ENCODE peak calls at places on chromosomes 12 and 14, in eight cellular contexts. One of them, this sample, is unnamed.

GRCh38 chr14:25056688-25057078 is 6.7 kb upstream of the STXBP6 start:
- DNase-seq in adipocyte: no peak
- DNase-seq in fibroblast of villous mesenchyme: no peak
- DNase-seq in right cardiac atrium: no peak
- DNase-seq in cardiac fibroblast: no peak
- DNase-seq in bronchial epithelial cell: no peak
- DNase-seq in heart left ventricle: no peak
- DNase-seq in foreskin fibroblast: peak
- DNase-seq in this sample: no peak

GRCh38 chr14:49479432-49479831 is 106.7 kb downstream of the RPS29 start:
- DNase-seq in adipocyte: no peak
- DNase-seq in fibroblast of villous mesenchyme: no peak
- DNase-seq in right cardiac atrium: no peak
- DNase-seq in cardiac fibroblast: no peak
- DNase-seq in bronchial epithelial cell: no peak
- DNase-seq in heart left ventricle: no peak
- DNase-seq in foreskin fibroblast: no peak
- DNase-seq in this sample: no peak

GRCh38 chr14:69574266-69574953 is at the start of gene CCDC177:
- DNase-seq in adipocyte: peak
- DNase-seq in fibroblast of villous mesenchyme: peak
- DNase-seq in right cardiac atrium: peak
- DNase-seq in cardiac fibroblast: peak
- DNase-seq in bronchial epithelial cell: peak
- DNase-seq in heart left ventricle: peak
- DNase-seq in foreskin fibroblast: peak
- DNase-seq in this sample: no peak

GRCh38 chr12:53061404-53062010 is 11.6 kb downstream of the TNS2 start:
- DNase-seq in adipocyte: no peak
- DNase-seq in fibroblast of villous mesenchyme: no peak
- DNase-seq in right cardiac atrium: peak
- DNase-seq in cardiac fibroblast: no peak
- DNase-seq in bronchial epithelial cell: peak
- DNase-seq in heart left ventricle: no peak
- DNase-seq in foreskin fibroblast: peak
- DNase-seq in this sample: no peak

GRCh38 chr12:108653082-108653516 is 19.4 kb upstream of the SELPLG start:
- DNase-seq in adipocyte: peak
- DNase-seq in fibroblast of villous mesenchyme: no peak
- DNase-seq in right cardiac atrium: no peak
- DNase-seq in cardiac fibroblast: no peak
- DNase-seq in bronchial epithelial cell: no peak
- DNase-seq in heart left ventricle: no peak
- DNase-seq in foreskin fibroblast: no peak
- DNase-seq in this sample: no peak

GRCh38 chr12:55930771-55931316 is at the start of gene DGKA:
- DNase-seq in adipocyte: peak
- DNase-seq in fibroblast of villous mesenchyme: peak
- DNase-seq in right cardiac atrium: peak
- DNase-seq in cardiac fibroblast: peak
- DNase-seq in bronchial epithelial cell: peak
- DNase-seq in heart left ventricle: no peak
- DNase-seq in foreskin fibroblast: peak
- DNase-seq in this sample: peak

GRCh38 chr12:124875803-124876132 is 12.1 kb upstream of the SCARB1 start:
- DNase-seq in adipocyte: no peak
- DNase-seq in fibroblast of villous mesenchyme: peak
- DNase-seq in right cardiac atrium: no peak
- DNase-seq in cardiac fibroblast: no peak
- DNase-seq in bronchial epithelial cell: no peak
- DNase-seq in heart left ventricle: no peak
- DNase-seq in foreskin fibroblast: no peak
- DNase-seq in this sample: no peak

GRCh38 chr12:113292091-113292490 is 42.8 kb downstream of the SLC8B1 start:
- DNase-seq in adipocyte: peak
- DNase-seq in fibroblast of villous mesenchyme: peak
- DNase-seq in right cardiac atrium: no peak
- DNase-seq in cardiac fibroblast: peak
- DNase-seq in bronchial epithelial cell: peak
- DNase-seq in heart left ventricle: no peak
- DNase-seq in foreskin fibroblast: peak
- DNase-seq in this sample: peak

GRCh38 chr14:91755560-91755959 is 23.7 kb upstream of the CATSPERB start:
- DNase-seq in adipocyte: peak
- DNase-seq in fibroblast of villous mesenchyme: peak
- DNase-seq in right cardiac atrium: no peak
- DNase-seq in cardiac fibroblast: peak
- DNase-seq in bronchial epithelial cell: peak
- DNase-seq in heart left ventricle: no peak
- DNase-seq in foreskin fibroblast: peak
- DNase-seq in this sample: no peak

GRCh38 chr12:117190210-117190781 is at the start of gene FBXO21:
- DNase-seq in adipocyte: peak
- DNase-seq in fibroblast of villous mesenchyme: peak
- DNase-seq in right cardiac atrium: peak
- DNase-seq in cardiac fibroblast: peak
- DNase-seq in bronchial epithelial cell: peak
- DNase-seq in heart left ventricle: peak
- DNase-seq in foreskin fibroblast: peak
- DNase-seq in this sample: peak

GRCh38 chr14:92400579-92401444 is 77.8 kb downstream of the SLC24A4 start:
- DNase-seq in adipocyte: no peak
- DNase-seq in fibroblast of villous mesenchyme: peak
- DNase-seq in right cardiac atrium: peak
- DNase-seq in cardiac fibroblast: peak
- DNase-seq in bronchial epithelial cell: peak
- DNase-seq in heart left ventricle: no peak
- DNase-seq in foreskin fibroblast: no peak
- DNase-seq in this sample: no peak

DNA sequence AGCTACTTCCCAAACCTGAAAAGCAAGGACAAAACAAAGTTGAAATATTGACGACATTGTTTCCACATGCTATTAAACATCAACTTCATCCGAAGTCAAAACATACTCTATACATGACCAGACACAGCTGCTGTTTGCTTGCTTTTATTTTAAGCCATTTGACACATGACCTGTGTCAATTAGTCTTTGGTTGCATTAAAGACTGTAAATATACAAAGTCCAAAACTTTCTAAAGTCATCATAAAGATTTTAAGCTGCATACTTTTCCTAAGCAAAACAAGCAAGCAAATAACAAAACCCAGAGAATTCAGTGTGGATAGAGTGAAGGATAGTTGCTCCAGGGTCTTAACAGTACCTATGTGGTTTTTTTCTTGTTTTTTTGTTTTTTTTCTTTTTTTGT is 21.8 kb downstream of the HAL start:
- DNase-seq in adipocyte: no peak
- DNase-seq in fibroblast of villous mesenchyme: no peak
- DNase-seq in right cardiac atrium: no peak
- DNase-seq in cardiac fibroblast: no peak
- DNase-seq in bronchial epithelial cell: no peak
- DNase-seq in heart left ventricle: no peak
- DNase-seq in foreskin fibroblast: no peak
- DNase-seq in this sample: no peak
- H3K4me3 ChIP-seq in adipocyte: no peak
- H3K4me3 ChIP-seq in fibroblast of villous mesenchyme: no peak
- H3K4me3 ChIP-seq in right cardiac atrium: no peak
- H3K4me3 ChIP-seq in cardiac fibroblast: no peak
- H3K4me3 ChIP-seq in bronchial epithelial cell: no peak
- H3K4me3 ChIP-seq in heart left ventricle: no peak
- H3K4me3 ChIP-seq in foreskin fibroblast: no peak
- H3K4me3 ChIP-seq in this sample: no peak

GRCh38 chr14:88790501-88791251 is 2.1 kb downstream of the EML5 start:
- DNase-seq in adipocyte: no peak
- DNase-seq in fibroblast of villous mesenchyme: no peak
- DNase-seq in right cardiac atrium: no peak
- DNase-seq in cardiac fibroblast: no peak
- DNase-seq in bronchial epithelial cell: no peak
- DNase-seq in heart left ventricle: no peak
- DNase-seq in foreskin fibroblast: no peak
- DNase-seq in this sample: no peak
- H3K4me3 ChIP-seq in adipocyte: no peak
- H3K4me3 ChIP-seq in fibroblast of villous mesenchyme: no peak
- H3K4me3 ChIP-seq in right cardiac atrium: no peak
- H3K4me3 ChIP-seq in cardiac fibroblast: no peak
- H3K4me3 ChIP-seq in bronchial epithelial cell: no peak
- H3K4me3 ChIP-seq in heart left ventricle: no peak
- H3K4me3 ChIP-seq in foreskin fibroblast: no peak
- H3K4me3 ChIP-seq in this sample: no peak

GRCh38 chr14:99272669-99273024 is 650 bp upstream of the BCL11B start:
- DNase-seq in adipocyte: no peak
- DNase-seq in fibroblast of villous mesenchyme: no peak
- DNase-seq in right cardiac atrium: no peak
- DNase-seq in cardiac fibroblast: no peak
- DNase-seq in bronchial epithelial cell: peak
- DNase-seq in heart left ventricle: no peak
- DNase-seq in foreskin fibroblast: peak
- DNase-seq in this sample: no peak
- H3K4me3 ChIP-seq in adipocyte: peak
- H3K4me3 ChIP-seq in fibroblast of villous mesenchyme: peak
- H3K4me3 ChIP-seq in right cardiac atrium: peak
- H3K4me3 ChIP-seq in cardiac fibroblast: peak
- H3K4me3 ChIP-seq in bronchial epithelial cell: peak
- H3K4me3 ChIP-seq in heart left ventricle: peak
- H3K4me3 ChIP-seq in foreskin fibroblast: peak
- H3K4me3 ChIP-seq in this sample: peak

GRCh38 chr12:114400925-114401324 is 5.0 kb downstream of the TBX5 start:
- DNase-seq in adipocyte: no peak
- DNase-seq in fibroblast of villous mesenchyme: peak
- DNase-seq in right cardiac atrium: peak
- DNase-seq in cardiac fibroblast: peak
- DNase-seq in bronchial epithelial cell: no peak
- DNase-seq in heart left ventricle: no peak
- DNase-seq in foreskin fibroblast: peak
- DNase-seq in this sample: peak
- H3K4me3 ChIP-seq in adipocyte: peak
- H3K4me3 ChIP-seq in fibroblast of villous mesenchyme: peak
- H3K4me3 ChIP-seq in right cardiac atrium: peak
- H3K4me3 ChIP-seq in cardiac fibroblast: no peak
- H3K4me3 ChIP-seq in bronchial epithelial cell: no peak
- H3K4me3 ChIP-seq in heart left ventricle: peak
- H3K4me3 ChIP-seq in foreskin fibroblast: peak
- H3K4me3 ChIP-seq in this sample: no peak

GRCh38 chr14:105588236-105588860 is 62.0 kb downstream of the TMEM121 start:
- DNase-seq in adipocyte: no peak
- DNase-seq in fibroblast of villous mesenchyme: no peak
- DNase-seq in right cardiac atrium: no peak
- DNase-seq in cardiac fibroblast: no peak
- DNase-seq in bronchial epithelial cell: no peak
- DNase-seq in heart left ventricle: no peak
- DNase-seq in foreskin fibroblast: no peak
- DNase-seq in this sample: no peak

GRCh38 chr14:105589161-105589925 is 63.0 kb downstream of the TMEM121 start:
- DNase-seq in adipocyte: no peak
- DNase-seq in fibroblast of villous mesenchyme: no peak
- DNase-seq in right cardiac atrium: no peak
- DNase-seq in cardiac fibroblast: no peak
- DNase-seq in bronchial epithelial cell: no peak
- DNase-seq in heart left ventricle: peak
- DNase-seq in foreskin fibroblast: no peak
- DNase-seq in this sample: no peak

DNA sequence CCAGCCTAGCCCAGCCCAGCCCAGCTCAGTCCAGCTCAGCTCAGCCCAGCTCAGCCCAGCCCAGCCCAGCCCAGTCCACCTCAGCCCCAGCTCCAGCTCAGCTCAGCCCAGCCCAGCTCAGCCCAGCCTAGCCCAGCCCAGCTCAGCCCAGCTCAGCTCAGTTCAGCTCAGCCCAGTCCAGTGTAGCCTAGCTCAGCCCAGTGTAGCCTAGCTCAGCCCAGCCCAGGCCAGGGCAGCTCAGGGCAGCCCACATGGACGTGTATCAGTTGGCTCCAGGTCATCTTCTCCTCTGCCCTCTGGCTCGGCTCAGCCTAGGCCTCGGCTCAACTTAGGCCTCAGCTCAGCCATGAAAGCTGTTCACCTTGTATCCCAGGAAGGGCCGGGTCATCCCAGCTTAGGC is 64.7 kb downstream of the TMEM121 start:
- DNase-seq in adipocyte: no peak
- DNase-seq in fibroblast of villous mesenchyme: no peak
- DNase-seq in right cardiac atrium: no peak
- DNase-seq in cardiac fibroblast: no peak
- DNase-seq in bronchial epithelial cell: no peak
- DNase-seq in heart left ventricle: peak
- DNase-seq in foreskin fibroblast: no peak
- DNase-seq in this sample: no peak
- H3K4me3 ChIP-seq in adipocyte: no peak
- H3K4me3 ChIP-seq in fibroblast of villous mesenchyme: no peak
- H3K4me3 ChIP-seq in right cardiac atrium: no peak
- H3K4me3 ChIP-seq in cardiac fibroblast: no peak
- H3K4me3 ChIP-seq in bronchial epithelial cell: no peak
- H3K4me3 ChIP-seq in heart left ventricle: no peak
- H3K4me3 ChIP-seq in foreskin fibroblast: no peak
- H3K4me3 ChIP-seq in this sample: no peak

GRCh38 chr14:35534884-35535793 is 1.2 kb downstream of the INSM2 start:
- DNase-seq in adipocyte: peak
- DNase-seq in fibroblast of villous mesenchyme: peak
- DNase-seq in right cardiac atrium: peak
- DNase-seq in cardiac fibroblast: peak
- DNase-seq in bronchial epithelial cell: peak
- DNase-seq in heart left ventricle: peak
- DNase-seq in foreskin fibroblast: peak
- DNase-seq in this sample: peak
- H3K4me3 ChIP-seq in adipocyte: peak
- H3K4me3 ChIP-seq in fibroblast of villous mesenchyme: peak
- H3K4me3 ChIP-seq in right cardiac atrium: peak
- H3K4me3 ChIP-seq in cardiac fibroblast: peak
- H3K4me3 ChIP-seq in bronchial epithelial cell: peak
- H3K4me3 ChIP-seq in heart left ventricle: peak
- H3K4me3 ChIP-seq in foreskin fibroblast: peak
- H3K4me3 ChIP-seq in this sample: peak

GRCh38 chr12:133083345-133083744 is 2.6 kb downstream of the ZNF140 start:
- DNase-seq in adipocyte: no peak
- DNase-seq in fibroblast of villous mesenchyme: no peak
- DNase-seq in right cardiac atrium: no peak
- DNase-seq in cardiac fibroblast: no peak
- DNase-seq in bronchial epithelial cell: no peak
- DNase-seq in heart left ventricle: no peak
- DNase-seq in foreskin fibroblast: no peak
- DNase-seq in this sample: no peak

GRCh38 chr12:133080051-133080618 is 588 bp upstream of the ZNF140 start:
- DNase-seq in adipocyte: peak
- DNase-seq in fibroblast of villous mesenchyme: peak
- DNase-seq in right cardiac atrium: peak
- DNase-seq in cardiac fibroblast: peak
- DNase-seq in bronchial epithelial cell: peak
- DNase-seq in heart left ventricle: peak
- DNase-seq in foreskin fibroblast: peak
- DNase-seq in this sample: peak

GRCh38 chr12:133080619-133081407 is at the start of gene ZNF140:
- DNase-seq in adipocyte: peak
- DNase-seq in fibroblast of villous mesenchyme: peak
- DNase-seq in right cardiac atrium: peak
- DNase-seq in cardiac fibroblast: peak
- DNase-seq in bronchial epithelial cell: peak
- DNase-seq in heart left ventricle: peak
- DNase-seq in foreskin fibroblast: peak
- DNase-seq in this sample: peak

GRCh38 chr12:133081408-133081806 is 684 bp downstream of the ZNF140 start:
- DNase-seq in adipocyte: no peak
- DNase-seq in fibroblast of villous mesenchyme: no peak
- DNase-seq in right cardiac atrium: peak
- DNase-seq in cardiac fibroblast: no peak
- DNase-seq in bronchial epithelial cell: no peak
- DNase-seq in heart left ventricle: no peak
- DNase-seq in foreskin fibroblast: no peak
- DNase-seq in this sample: no peak
- H3K4me3 ChIP-seq in adipocyte: peak
- H3K4me3 ChIP-seq in fibroblast of villous mesenchyme: peak
- H3K4me3 ChIP-seq in right cardiac atrium: peak
- H3K4me3 ChIP-seq in cardiac fibroblast: peak
- H3K4me3 ChIP-seq in bronchial epithelial cell: peak
- H3K4me3 ChIP-seq in heart left ventricle: peak
- H3K4me3 ChIP-seq in foreskin fibroblast: peak
- H3K4me3 ChIP-seq in this sample: peak